ENCODE peak calls at places on chromosomes 11 and 22, in nine cellular contexts. M is iris pigment epithelial cell, B is H54, X is NAMALWA, U is substantia nigra, Z is NCI-H2171, Q is anterior cingulate cortex, R is body of pancreas, T is Ammon's horn. A is an unnamed sample.

GRCh38 chr22:27238935-27239510 is 562.5 kb downstream of the MN1 start:
- DNase-seq in B (peak), M (peak), T (no peak), U (no peak), Z (peak), X (no peak), Q (no peak), R (peak), A (no peak)

GRCh38 chr11:100684101-100685065 is 2.7 kb upstream of the ARHGAP42 start:
- DNase-seq in T (no peak), B (no peak), M (no peak), X (no peak), Q (no peak), R (no peak), U (no peak), Z (no peak), A (no peak)

GRCh38 chr11:61027141-61027840 is 55.8 kb downstream of the CD6 start:
- DNase-seq in T (no peak), Q (no peak), R (no peak), X (no peak), M (no peak), Z (no peak), U (no peak), B (no peak), A (no peak)

GRCh38 chr11:118615282-118615979 is 8.0 kb downstream of the PHLDB1 start:
- DNase-seq in T (no peak), X (no peak), Q (no peak), R (no peak), U (no peak), B (no peak), M (peak), Z (no peak), A (no peak)

GRCh38 chr11:69663326-69663725 is 11.8 kb downstream of the LTO1 start:
- DNase-seq in B (no peak), X (no peak), T (no peak), R (no peak), Q (no peak), M (no peak), Z (no peak), U (no peak), A (no peak)

GRCh38 chr11:16924826-16925494 is 89.3 kb downstream of the PLEKHA7 start:
- DNase-seq in U (peak), X (no peak), T (no peak), Z (no peak), R (peak), Q (peak), M (peak), B (peak), A (no peak)

GRCh38 chr22:30015846-30016245 is 64.4 kb upstream of the HORMAD2 start:
- DNase-seq in Q (no peak), Z (no peak), X (no peak), T (no peak), U (no peak), B (no peak), R (no peak), M (peak), A (no peak)

GRCh38 chr11:125413226-125413625 is 82.8 kb downstream of the FEZ1 start:
- DNase-seq in M (no peak), X (no peak), Q (no peak), U (no peak), B (no peak), Z (no peak), T (no peak), R (no peak), A (no peak)

GRCh38 chr22:34877506-34877905 is 188.5 kb upstream of the ISX start:
- DNase-seq in T (no peak), U (no peak), Z (no peak), X (no peak), R (no peak), Q (no peak), M (no peak), B (no peak), A (no peak)

GRCh38 chr11:117871160-117871559 is 5.3 kb downstream of the FXYD6 start:
- DNase-seq in U (no peak), Q (no peak), Z (no peak), M (no peak), X (no peak), B (no peak), T (no peak), R (no peak), A (no peak)

GRCh38 chr22:29641052-29641780 is 37.8 kb downstream of the NF2 start:
- DNase-seq in T (no peak), Q (no peak), M (peak), R (no peak), X (no peak), U (no peak), Z (no peak), B (no peak), A (no peak)

GRCh38 chr11:113957016-113957415 is 17.9 kb upstream of the HTR3A start:
- DNase-seq in Z (peak), U (no peak), Q (no peak), M (no peak), T (no peak), B (no peak), R (no peak), X (no peak), A (no peak)

GRCh38 chr11:47943721-47944554 is 36.4 kb upstream of the PTPRJ start:
- DNase-seq in M (no peak), T (no peak), B (no peak), U (no peak), X (no peak), Q (no peak), Z (no peak), R (no peak), A (no peak)

GRCh38 chr11:99370557-99371200 is 349.9 kb downstream of the CNTN5 start:
- DNase-seq in M (peak), R (peak), Q (no peak), T (peak), U (peak), B (peak), X (no peak), Z (peak), A (no peak)

GRCh38 chr22:32482708-32483107 is 8.1 kb downstream of the FBXO7 start:
- DNase-seq in X (no peak), M (peak), Z (no peak), T (no peak), B (no peak), R (no peak), Q (no peak), U (no peak), A (no peak)